ENCODE peak calls at places on chromosomes 12 and 14, in five cellular contexts. C, U, O, G and I are unnamed samples.
A peak's percentile ranks its signal among the peaks of the same experiment; 100 is the strongest.

GRCh38 chr12:22333186-22333745 is 1.2 kb downstream of the ST8SIA1 start:
- DNase-seq in C (peak; percentile 53), U (no peak), O (peak; percentile 46), G (peak; percentile 62), I (no peak)

GRCh38 chr12:52942056-52942913 is 6.6 kb upstream of the KRT18 start:
- DNase-seq in C (no peak), U (no peak), O (no peak), G (no peak), I (no peak)

GRCh38 chr14:64502476-64503183 is 1.0 kb downstream of the ZBTB25 start:
- DNase-seq in C (no peak), U (peak; percentile 47), O (no peak), G (no peak), I (no peak)

GRCh38 chr14:100147181-100147631 is 12.2 kb downstream of the DEGS2 start:
- DNase-seq in C (no peak), U (no peak), O (no peak), G (no peak), I (no peak)

GRCh38 chr12:115657081-115658013 is 620.1 kb downstream of the MED13L start:
- DNase-seq in C (peak; percentile 50), U (no peak), O (no peak), G (no peak), I (no peak)

GRCh38 chr14:68401320-68401719 is 391.5 kb downstream of the ZFP36L1 start:
- DNase-seq in C (no peak), U (peak; percentile 93), O (no peak), G (peak; percentile 19), I (peak; percentile 72)

GRCh38 chr12:57726151-57726883 is 12.2 kb downstream of the AGAP2 start:
- DNase-seq in C (peak; percentile 83), U (peak; percentile 86), O (peak; percentile 44), G (peak; percentile 95), I (peak; percentile 29)

GRCh38 chr12:103626498-103626897 is 39.4 kb downstream of the STAB2 start:
- DNase-seq in C (peak; percentile 47), U (peak; percentile 59), O (peak; percentile 21), G (peak; percentile 88), I (peak; percentile 28)

DNA sequence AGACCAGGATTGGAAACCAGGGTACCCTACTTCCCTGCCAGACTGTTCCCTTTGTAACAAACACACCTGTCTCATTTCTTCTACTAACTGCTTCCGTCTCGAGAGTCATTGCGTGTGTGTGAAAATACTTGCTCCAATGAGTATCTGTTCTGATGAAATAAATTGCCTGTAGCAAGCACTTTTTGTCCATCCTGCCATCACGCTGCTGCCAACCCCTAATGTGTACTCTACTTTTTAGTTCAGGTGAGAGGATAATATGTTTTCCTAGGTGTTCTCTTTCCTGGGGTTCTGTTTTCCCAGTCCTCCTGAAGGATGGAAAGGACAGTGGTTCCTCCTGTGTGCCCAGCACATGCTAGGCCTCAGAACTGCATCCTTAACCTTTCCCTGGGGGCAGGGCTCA is 1.0 kb downstream of the TUNAR start:
- DNase-seq in C (no peak), U (no peak), O (no peak), G (no peak), I (no peak)
- H3K4me3 ChIP-seq in C (no peak overlapping the region), U (peak overlapping the region; percentile 43), O (no peak overlapping the region), G (no peak overlapping the region), I (no peak overlapping the region)

DNA sequence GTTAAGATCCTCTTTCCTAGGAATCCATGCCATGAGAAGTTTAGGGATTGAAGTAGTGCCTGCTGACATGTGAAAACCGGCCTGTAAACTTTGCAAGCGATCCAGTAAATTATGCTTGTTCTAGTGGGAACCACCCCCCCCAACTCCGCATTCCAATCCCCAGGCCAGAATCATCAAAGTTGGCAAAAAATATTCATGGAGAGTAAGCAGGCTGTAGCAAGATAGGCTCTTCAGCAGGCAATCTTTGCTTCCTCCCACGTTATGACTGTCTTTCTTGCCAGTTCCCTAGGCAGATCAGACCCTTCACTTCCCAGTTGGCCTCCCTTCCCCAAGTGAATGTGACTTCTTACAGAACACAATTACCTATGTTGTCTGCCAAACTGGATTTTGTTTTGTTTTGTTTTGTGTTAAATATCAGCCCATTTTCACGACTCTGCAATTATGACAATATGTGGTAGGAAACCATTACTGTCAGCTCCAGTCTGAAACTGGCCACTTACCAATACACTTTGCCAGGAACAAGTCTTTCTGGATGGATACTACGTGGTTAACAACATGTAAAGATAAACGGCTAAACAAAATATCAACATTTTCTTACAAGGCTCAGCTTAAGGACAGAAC is 1.1 kb upstream of the PTGER2 start:
- DNase-seq in C (no peak), U (no peak), O (no peak), G (peak; percentile 35), I (no peak)
- H3K4me3 ChIP-seq in C (no peak overlapping the region), U (no peak overlapping the region), O (peak overlapping the region; percentile 77), G (peak overlapping the region; percentile 77), I (peak overlapping the region; percentile 4)

GRCh38 chr14:104968153-104968527 is 10.0 kb downstream of the AHNAK2 start:
- DNase-seq in C (peak; percentile 41), U (peak; percentile 56), O (no peak), G (peak; percentile 68), I (no peak)

GRCh38 chr14:104969741-104970230 is 8.4 kb downstream of the AHNAK2 start:
- DNase-seq in C (no peak), U (no peak), O (no peak), G (no peak), I (no peak)

GRCh38 chr14:104967414-104968152 is 10.6 kb downstream of the AHNAK2 start:
- DNase-seq in C (peak; percentile 40), U (peak; percentile 58), O (no peak), G (peak; percentile 66), I (no peak)

GRCh38 chr14:104970231-104971068 is 7.7 kb downstream of the AHNAK2 start:
- DNase-seq in C (peak; percentile 88), U (peak; percentile 42), O (peak; percentile 55), G (peak; percentile 98), I (no peak)

DNA sequence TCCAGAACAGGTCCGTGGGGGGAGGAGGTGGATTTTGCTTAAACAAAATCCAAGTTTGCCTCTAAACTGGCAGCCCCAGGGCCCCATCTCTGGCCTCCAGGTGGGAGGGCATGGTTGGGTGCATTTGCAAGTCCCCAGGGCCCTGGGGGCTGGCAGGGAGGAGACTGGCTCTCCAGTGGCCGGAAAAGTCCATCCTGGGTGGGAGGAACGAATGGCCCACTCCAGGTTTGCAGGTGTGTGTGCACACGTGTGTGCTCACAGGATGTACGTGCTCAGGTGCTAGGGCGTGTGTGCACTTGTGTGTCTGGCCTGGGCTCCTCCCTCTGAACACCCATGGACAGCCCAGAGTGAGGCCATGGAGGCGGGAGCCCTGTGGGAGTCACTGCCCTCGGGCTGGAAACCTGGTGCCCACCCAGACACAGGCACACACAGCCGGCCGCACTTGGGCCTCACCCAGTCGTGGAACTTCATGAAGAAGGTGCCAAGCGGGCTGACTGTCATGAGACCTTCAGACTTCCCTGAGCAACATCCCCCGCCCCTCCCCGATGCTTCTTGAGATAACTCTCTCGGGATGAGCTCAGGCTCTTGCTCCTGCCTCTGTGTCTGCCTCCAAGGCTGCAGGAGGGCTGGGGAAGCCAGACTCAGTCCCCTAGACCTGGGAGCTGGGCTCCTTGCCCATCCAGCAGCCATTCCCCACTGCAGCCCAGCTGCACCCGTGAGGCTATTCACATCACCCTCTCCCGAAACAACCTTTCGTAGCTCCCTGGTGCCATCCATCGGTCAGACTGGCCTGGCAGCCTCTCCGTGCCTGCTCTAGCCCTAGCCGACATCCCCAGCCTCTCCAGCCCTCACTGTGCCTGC is 9.4 kb downstream of the AHNAK2 start:
- DNase-seq in C (peak; percentile 39), U (peak; percentile 66), O (no peak), G (peak; percentile 85), I (no peak)
- H3K4me3 ChIP-seq in C (peak overlapping the region; percentile 34), U (no peak overlapping the region), O (peak overlapping the region; percentile 67), G (peak overlapping the region; percentile 78), I (peak overlapping the region; percentile 42)

GRCh38 chr14:51180577-51180976 is 59.5 kb upstream of the TMX1 start:
- DNase-seq in C (no peak), U (no peak), O (no peak), G (no peak), I (no peak)
- H3K4me3 ChIP-seq in C (no peak overlapping the region), U (no peak overlapping the region), O (no peak overlapping the region), G (no peak overlapping the region), I (no peak overlapping the region)

GRCh38 chr14:54440037-54440436 is 1.1 kb downstream of the CNIH1 start:
- DNase-seq in C (peak; percentile 52), U (peak; percentile 19), O (no peak), G (peak; percentile 42), I (no peak)

GRCh38 chr14:54440454-54440853 is 720 bp downstream of the CNIH1 start:
- DNase-seq in C (no peak), U (no peak), O (no peak), G (peak; percentile 39), I (no peak)

GRCh38 chr14:54435500-54435981 is 5.6 kb downstream of the CNIH1 start:
- DNase-seq in C (peak; percentile 72), U (peak; percentile 73), O (peak; percentile 61), G (peak; percentile 81), I (no peak)

GRCh38 chr14:54440870-54441868 is at the start of gene CNIH1:
- DNase-seq in C (peak; percentile 93), U (peak; percentile 95), O (peak; percentile 70), G (peak; percentile 98), I (no peak)

DNA sequence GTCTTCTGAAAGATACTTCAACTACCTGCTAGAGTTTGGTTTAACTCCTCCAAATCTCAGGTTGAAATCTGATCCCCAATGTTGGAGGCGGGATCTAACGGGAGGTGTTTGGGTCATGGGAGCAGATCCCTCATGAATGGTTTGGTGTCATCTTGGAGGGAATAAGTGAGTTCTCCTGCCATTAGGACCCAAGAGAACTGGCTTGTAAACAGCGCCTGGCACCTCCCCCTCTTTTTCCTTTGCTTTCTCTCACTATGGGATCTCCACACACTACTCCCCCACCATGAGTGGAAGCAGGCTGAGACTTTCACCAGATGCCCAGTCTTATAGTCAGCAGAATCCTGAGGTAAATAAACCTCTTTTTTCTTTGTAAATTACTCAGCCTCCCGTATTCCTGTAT is 2.5 kb downstream of the CNIH1 start:
- DNase-seq in C (no peak), U (peak; percentile 64), O (no peak), G (no peak), I (no peak)
- H3K4me3 ChIP-seq in C (no peak overlapping the region), U (no peak overlapping the region), O (no peak overlapping the region), G (no peak overlapping the region), I (no peak overlapping the region)

DNA sequence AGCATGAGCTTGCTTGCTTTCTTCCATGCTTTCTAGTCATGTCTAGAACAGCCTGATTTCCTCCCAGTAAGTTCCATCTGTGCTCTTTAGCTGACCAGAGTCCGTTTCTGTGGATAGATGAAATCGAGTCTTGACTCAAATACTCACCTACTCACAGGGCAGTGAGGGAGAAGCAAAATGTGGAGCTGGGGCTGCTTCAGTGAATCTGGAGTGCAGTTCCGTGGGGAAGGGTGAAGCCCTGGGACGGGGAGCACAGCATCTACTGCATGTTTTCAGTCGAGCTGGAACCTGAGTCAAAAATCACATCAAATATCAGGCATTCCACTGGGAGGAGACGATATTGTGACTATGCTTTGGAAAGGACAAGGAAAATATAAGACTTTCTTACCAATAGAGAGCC is 70.3 kb upstream of the PRMT8 start:
- DNase-seq in C (no peak), U (no peak), O (no peak), G (no peak), I (no peak)
- H3K4me3 ChIP-seq in C (no peak overlapping the region), U (no peak overlapping the region), O (no peak overlapping the region), G (no peak overlapping the region), I (no peak overlapping the region)